ENCODE peak calls at places on chromosomes 3 and 15, in nine cellular contexts. One of them, this sample, is unnamed.

GRCh38 chr15:34012461-34013028 is 26.5 kb downstream of the AVEN start:
- DNase-seq in T-helper 22 cell: no peak
- DNase-seq in AG09309: no peak
- DNase-seq in KG1: no peak
- DNase-seq in Right ventricle myocardium superior: no peak
- DNase-seq in M059J: no peak
- DNase-seq in endodermal cell: no peak
- DNase-seq in RPMI7951: no peak
- DNase-seq in activated naive CD8-positive, alpha-beta T cell treated with anti-CD3 and anti-CD28 coated beads, Interleukin-2, amount 50 U/mL, for 16 hours: no peak
- DNase-seq in this sample: no peak

GRCh38 chr3:165868088-165868487 is 30.9 kb upstream of the BCHE start:
- DNase-seq in T-helper 22 cell: no peak
- DNase-seq in AG09309: no peak
- DNase-seq in KG1: no peak
- DNase-seq in Right ventricle myocardium superior: no peak
- DNase-seq in M059J: no peak
- DNase-seq in endodermal cell: no peak
- DNase-seq in RPMI7951: no peak
- DNase-seq in activated naive CD8-positive, alpha-beta T cell treated with anti-CD3 and anti-CD28 coated beads, Interleukin-2, amount 50 U/mL, for 16 hours: no peak
- DNase-seq in this sample: no peak

GRCh38 chr3:44125882-44126281 is 115.8 kb upstream of the TOPAZ1 start:
- DNase-seq in T-helper 22 cell: no peak
- DNase-seq in AG09309: no peak
- DNase-seq in KG1: no peak
- DNase-seq in Right ventricle myocardium superior: no peak
- DNase-seq in M059J: peak
- DNase-seq in endodermal cell: peak
- DNase-seq in RPMI7951: no peak
- DNase-seq in activated naive CD8-positive, alpha-beta T cell treated with anti-CD3 and anti-CD28 coated beads, Interleukin-2, amount 50 U/mL, for 16 hours: no peak
- DNase-seq in this sample: no peak

GRCh38 chr15:51089699-51090098 is 5.0 kb downstream of the TNFAIP8L3 start:
- DNase-seq in T-helper 22 cell: no peak
- DNase-seq in AG09309: no peak
- DNase-seq in KG1: no peak
- DNase-seq in Right ventricle myocardium superior: no peak
- DNase-seq in M059J: peak
- DNase-seq in endodermal cell: no peak
- DNase-seq in RPMI7951: peak
- DNase-seq in activated naive CD8-positive, alpha-beta T cell treated with anti-CD3 and anti-CD28 coated beads, Interleukin-2, amount 50 U/mL, for 16 hours: no peak
- DNase-seq in this sample: no peak

GRCh38 chr15:70433583-70434288 is 329.6 kb downstream of the UACA start:
- DNase-seq in T-helper 22 cell: no peak
- DNase-seq in AG09309: no peak
- DNase-seq in KG1: no peak
- DNase-seq in Right ventricle myocardium superior: no peak
- DNase-seq in M059J: no peak
- DNase-seq in endodermal cell: no peak
- DNase-seq in RPMI7951: no peak
- DNase-seq in activated naive CD8-positive, alpha-beta T cell treated with anti-CD3 and anti-CD28 coated beads, Interleukin-2, amount 50 U/mL, for 16 hours: no peak
- DNase-seq in this sample: no peak

GRCh38 chr3:151230644-151231043 is 27.6 kb upstream of the GPR171 start:
- DNase-seq in T-helper 22 cell: no peak
- DNase-seq in AG09309: no peak
- DNase-seq in KG1: peak
- DNase-seq in Right ventricle myocardium superior: no peak
- DNase-seq in M059J: no peak
- DNase-seq in endodermal cell: no peak
- DNase-seq in RPMI7951: no peak
- DNase-seq in activated naive CD8-positive, alpha-beta T cell treated with anti-CD3 and anti-CD28 coated beads, Interleukin-2, amount 50 U/mL, for 16 hours: no peak
- DNase-seq in this sample: no peak

GRCh38 chr3:16498130-16498890 is 15.2 kb downstream of the RFTN1 start:
- DNase-seq in T-helper 22 cell: no peak
- DNase-seq in AG09309: no peak
- DNase-seq in KG1: no peak
- DNase-seq in Right ventricle myocardium superior: no peak
- DNase-seq in M059J: no peak
- DNase-seq in endodermal cell: peak
- DNase-seq in RPMI7951: no peak
- DNase-seq in activated naive CD8-positive, alpha-beta T cell treated with anti-CD3 and anti-CD28 coated beads, Interleukin-2, amount 50 U/mL, for 16 hours: no peak
- DNase-seq in this sample: no peak

GRCh38 chr3:132288357-132288756 is 28.9 kb upstream of the ACP3 start:
- DNase-seq in T-helper 22 cell: no peak
- DNase-seq in AG09309: no peak
- DNase-seq in KG1: no peak
- DNase-seq in Right ventricle myocardium superior: no peak
- DNase-seq in M059J: no peak
- DNase-seq in endodermal cell: no peak
- DNase-seq in RPMI7951: no peak
- DNase-seq in activated naive CD8-positive, alpha-beta T cell treated with anti-CD3 and anti-CD28 coated beads, Interleukin-2, amount 50 U/mL, for 16 hours: no peak
- DNase-seq in this sample: peak

GRCh38 chr3:123871946-123872345 is 12.2 kb downstream of the MYLK start:
- DNase-seq in T-helper 22 cell: no peak
- DNase-seq in AG09309: no peak
- DNase-seq in KG1: no peak
- DNase-seq in Right ventricle myocardium superior: no peak
- DNase-seq in M059J: peak
- DNase-seq in endodermal cell: no peak
- DNase-seq in RPMI7951: peak
- DNase-seq in activated naive CD8-positive, alpha-beta T cell treated with anti-CD3 and anti-CD28 coated beads, Interleukin-2, amount 50 U/mL, for 16 hours: no peak
- DNase-seq in this sample: peak

GRCh38 chr3:179067291-179067690 is 4.3 kb downstream of the ZMAT3 start:
- DNase-seq in T-helper 22 cell: no peak
- DNase-seq in AG09309: no peak
- DNase-seq in KG1: no peak
- DNase-seq in Right ventricle myocardium superior: no peak
- DNase-seq in M059J: no peak
- DNase-seq in endodermal cell: no peak
- DNase-seq in RPMI7951: no peak
- DNase-seq in activated naive CD8-positive, alpha-beta T cell treated with anti-CD3 and anti-CD28 coated beads, Interleukin-2, amount 50 U/mL, for 16 hours: no peak
- DNase-seq in this sample: no peak

GRCh38 chr3:181317521-181317920 is 328.0 kb upstream of the DNAJC19 start:
- DNase-seq in T-helper 22 cell: no peak
- DNase-seq in AG09309: no peak
- DNase-seq in KG1: no peak
- DNase-seq in Right ventricle myocardium superior: no peak
- DNase-seq in M059J: no peak
- DNase-seq in endodermal cell: no peak
- DNase-seq in RPMI7951: no peak
- DNase-seq in activated naive CD8-positive, alpha-beta T cell treated with anti-CD3 and anti-CD28 coated beads, Interleukin-2, amount 50 U/mL, for 16 hours: no peak
- DNase-seq in this sample: no peak

GRCh38 chr15:99682455-99682854 is 50.8 kb downstream of the LYSMD4 start:
- DNase-seq in T-helper 22 cell: no peak
- DNase-seq in AG09309: peak
- DNase-seq in KG1: no peak
- DNase-seq in Right ventricle myocardium superior: no peak
- DNase-seq in M059J: peak
- DNase-seq in endodermal cell: no peak
- DNase-seq in RPMI7951: peak
- DNase-seq in activated naive CD8-positive, alpha-beta T cell treated with anti-CD3 and anti-CD28 coated beads, Interleukin-2, amount 50 U/mL, for 16 hours: no peak
- DNase-seq in this sample: peak

This sample was measured in mammary epithelial cell.